ENCODE peak calls at places on chromosome X, in four cellular contexts. R is activated CD4-positive, alpha-beta T cell treated with anti-CD3 and anti-CD28 coated beads for 1 hour; T is NCI-H1930; E is omental fat pad. G is an unnamed sample.

GRCh38 chrX:39955621-39956020 is 142.1 kb downstream of the BCOR start:
- DNase-seq in T (no peak), E (no peak), R (no peak), G (no peak)

GRCh38 chrX:129786210-129786651 is 6.5 kb downstream of the SASH3 start:
- DNase-seq in R (no peak), E (no peak), T (no peak), G (no peak)

GRCh38 chrX:147884958-147885357 is 26.8 kb upstream of the FMR1 start:
- DNase-seq in T (no peak), E (no peak), R (no peak), G (no peak)

GRCh38 chrX:26783512-26784225 is 567.7 kb downstream of the MAGEB5 start:
- DNase-seq in T (no peak), R (no peak), E (no peak), G (no peak)

GRCh38 chrX:119677654-119677981 is 15.3 kb downstream of the SEPTIN6 start:
- DNase-seq in E (no peak), R (no peak), T (no peak), G (no peak)

GRCh38 chrX:96987228-96987627 is 103.5 kb downstream of the RPA4 start:
- DNase-seq in E (no peak), T (no peak), R (no peak), G (no peak)

GRCh38 chrX:11504234-11504633 is 161.5 kb downstream of the ARHGAP6 start:
- DNase-seq in T (no peak), E (no peak), R (no peak), G (no peak)

GRCh38 chrX:83916525-83916924 is 55.6 kb downstream of the CYLC1 start:
- DNase-seq in R (no peak), T (no peak), E (no peak), G (no peak)

GRCh38 chrX:9566150-9566621 is 101.3 kb downstream of the TBL1X start:
- DNase-seq in E (peak), R (no peak), T (no peak), G (peak)

GRCh38 chrX:85111347-85111746 is 107.7 kb downstream of the APOOL start:
- DNase-seq in E (no peak), T (peak), R (no peak), G (no peak)

GRCh38 chrX:44705817-44706551 is 137.8 kb upstream of the DUSP21 start:
- DNase-seq in T (no peak), E (no peak), R (no peak), G (no peak)

GRCh38 chrX:150088766-150089518 is 150.7 kb upstream of the EOLA2 start:
- DNase-seq in E (no peak), R (no peak), T (no peak), G (no peak)

GRCh38 chrX:103628386-103629290 is at the start of gene TCEAL1:
- DNase-seq in E (peak), R (no peak), T (peak), G (peak)

GRCh38 chrX:22300130-22300529 is 27.4 kb downstream of the CBLL2 start:
- DNase-seq in R (no peak), E (no peak), T (peak), G (no peak)

GRCh38 chrX:50978920-50979660 is 68.6 kb downstream of the BMP15 start:
- DNase-seq in T (no peak), E (no peak), R (no peak), G (no peak)

GRCh38 chrX:153854702-153855101 is 24.4 kb upstream of the PDZD4 start:
- DNase-seq in T (no peak), R (no peak), E (no peak), G (no peak)

GRCh38 chrX:141467442-141467841 is 117.1 kb downstream of the SPANXA1 start:
- DNase-seq in T (no peak), E (no peak), R (no peak), G (no peak)

GRCh38 chrX:9928083-9928482 is 39.1 kb upstream of the CLDN34 start:
- DNase-seq in E (no peak), T (no peak), R (no peak), G (no peak)

GRCh38 chrX:13398073-13398823 is 78.4 kb upstream of the ATXN3L start:
- DNase-seq in R (no peak), E (no peak), T (no peak), G (no peak)

GRCh38 chrX:96770315-96770714 is 85.7 kb downstream of the DIAPH2 start:
- DNase-seq in T (no peak), E (no peak), R (no peak), G (no peak)

GRCh38 chrX:136689441-136689840 is 41.5 kb downstream of the CD40LG start:
- DNase-seq in E (no peak), T (no peak), R (no peak), G (no peak)

GRCh38 chrX:13489451-13489850 is 80.0 kb upstream of the EGFL6 start:
- DNase-seq in T (no peak), R (no peak), E (no peak), G (no peak)

GRCh38 chrX:8639949-8640348 is 92.0 kb downstream of the ANOS1 start:
- DNase-seq in R (no peak), T (no peak), E (no peak), G (no peak)

GRCh38 chrX:11663875-11664210 is 1.9 kb downstream of the ARHGAP6 start:
- DNase-seq in E (no peak), T (no peak), R (no peak), G (no peak)

GRCh38 chrX:9955506-9955905 is 11.7 kb upstream of the CLDN34 start:
- DNase-seq in T (no peak), R (no peak), E (no peak), G (no peak)

GRCh38 chrX:2974946-2975345 is 31.4 kb upstream of the ARSH start:
- DNase-seq in E (no peak), R (no peak), T (no peak), G (no peak)

GRCh38 chrX:9997524-9997923 is 30.4 kb downstream of the CLDN34 start:
- DNase-seq in T (no peak), E (no peak), R (no peak), G (no peak)

GRCh38 chrX:14712096-14712495 is 160.8 kb downstream of the FANCB start:
- DNase-seq in R (no peak), E (no peak), T (no peak), G (no peak)

GRCh38 chrX:47623540-47624027 is 3.9 kb upstream of the SYN1 start:
- DNase-seq in E (no peak), T (peak), R (peak), G (no peak)

GRCh38 chrX:123184199-123184857 is at the start of gene GRIA3:
- DNase-seq in R (no peak), T (no peak), E (no peak), G (no peak)

GRCh38 chrX:37776987-37777325 is 2.9 kb upstream of the CYBB start:
- DNase-seq in T (no peak), E (no peak), R (no peak), G (no peak)

GRCh38 chrX:53374222-53374820 is 48.1 kb downstream of the SMC1A start:
- DNase-seq in R (no peak), E (no peak), T (no peak), G (no peak)

GRCh38 chrX:23845316-23845932 is 62.3 kb downstream of the APOO start:
- DNase-seq in R (no peak), T (no peak), E (no peak), G (no peak)

GRCh38 chrX:101370888-101371504 is 15.0 kb downstream of the BTK start:
- DNase-seq in T (no peak), R (no peak), E (no peak), G (no peak)

GRCh38 chrX:16610121-16610565 is 39.8 kb upstream of the S100G start:
- DNase-seq in R (no peak), E (no peak), T (no peak), G (no peak)

GRCh38 chrX:132634521-132634920 is 145.7 kb upstream of the MBNL3 start:
- DNase-seq in E (no peak), R (no peak), T (no peak), G (no peak)

GRCh38 chrX:38669425-38669824 is 108.1 kb downstream of the TSPAN7 start:
- DNase-seq in T (no peak), R (no peak), E (no peak), G (no peak)

GRCh38 chrX:69762340-69762739 is 146.4 kb downstream of the EDA start:
- DNase-seq in T (no peak), R (no peak), E (no peak), G (no peak)

GRCh38 chrX:43526878-43527277 is 129.2 kb upstream of the MAOA start:
- DNase-seq in E (no peak), T (no peak), R (no peak), G (no peak)